ENCODE peak calls at places on chromosome 10, in ten cellular contexts. N is transverse colon, A is ovary, Q is IMR-90, X is body of pancreas, L is spleen, C is breast epithelium, V is adrenal gland, E is heart left ventricle, R is A549. O is an unnamed sample.
A peak's percentile ranks its signal among the peaks of the same experiment; 100 is the strongest.

GRCh38 chr10:129967579-129968019 is 3.5 kb upstream of the EBF3 start:
- DNase-seq in C (no peak), Q (no peak), N (no peak), A (no peak), X (no peak), R (no peak), V (no peak), E (no peak), L (peak; percentile 55), O (no peak)

GRCh38 chr10:124849111-124849773 is 47.6 kb downstream of the ABRAXAS2 start:
- DNase-seq in L (no peak), C (no peak), R (no peak), E (no peak), A (no peak), V (no peak), Q (no peak), X (no peak), N (no peak), O (no peak)

GRCh38 chr10:52318822-52319464 is 4.9 kb downstream of the DKK1 start:
- DNase-seq in X (no peak), L (no peak), E (no peak), C (no peak), R (peak; percentile 66), Q (peak; percentile 98), A (no peak), N (no peak), V (no peak), O (no peak)

GRCh38 chr10:126993208-126993607 is 88.0 kb downstream of the DOCK1 start:
- DNase-seq in L (no peak), N (no peak), A (no peak), Q (no peak), R (no peak), X (no peak), E (no peak), C (no peak), V (no peak), O (no peak)

GRCh38 chr10:99612167-99612831 is 7.9 kb downstream of the SLC25A28 start:
- DNase-seq in R (peak; percentile 77), A (no peak), X (peak; percentile 30), N (peak; percentile 16), Q (peak; percentile 62), C (no peak), E (no peak), V (no peak), L (no peak), O (no peak)

GRCh38 chr10:73915206-73915851 is 4.4 kb downstream of the PLAU start:
- DNase-seq in X (no peak), C (no peak), V (no peak), L (no peak), A (no peak), N (no peak), E (no peak), Q (no peak), R (no peak), O (no peak)

GRCh38 chr10:88282876-88283275 is 300.2 kb downstream of the RNLS start:
- DNase-seq in X (no peak), E (no peak), C (no peak), Q (no peak), R (no peak), A (no peak), L (no peak), V (no peak), N (no peak), O (no peak)

GRCh38 chr10:71512794-71513379 is 116.2 kb downstream of the CDH23 start:
- DNase-seq in X (peak; percentile 77), V (no peak), L (no peak), R (no peak), E (no peak), Q (no peak), N (no peak), C (peak; percentile 84), A (no peak), O (no peak)

GRCh38 chr10:111455776-111456426 is 379.1 kb downstream of the ADRA2A start:
- DNase-seq in Q (no peak), R (no peak), E (no peak), C (no peak), X (no peak), A (no peak), V (no peak), N (no peak), L (no peak), O (no peak)

GRCh38 chr10:33412261-33413092 is 78.0 kb upstream of the NRP1 start:
- DNase-seq in X (no peak), L (no peak), A (no peak), V (peak; percentile 62), Q (peak; percentile 92), R (no peak), N (no peak), E (no peak), C (no peak), O (peak; percentile 42)

GRCh38 chr10:8596929-8597472 is 542.5 kb downstream of the GATA3 start:
- DNase-seq in N (no peak), R (no peak), A (no peak), Q (no peak), E (no peak), V (no peak), C (no peak), L (no peak), X (no peak), O (no peak)

DNA sequence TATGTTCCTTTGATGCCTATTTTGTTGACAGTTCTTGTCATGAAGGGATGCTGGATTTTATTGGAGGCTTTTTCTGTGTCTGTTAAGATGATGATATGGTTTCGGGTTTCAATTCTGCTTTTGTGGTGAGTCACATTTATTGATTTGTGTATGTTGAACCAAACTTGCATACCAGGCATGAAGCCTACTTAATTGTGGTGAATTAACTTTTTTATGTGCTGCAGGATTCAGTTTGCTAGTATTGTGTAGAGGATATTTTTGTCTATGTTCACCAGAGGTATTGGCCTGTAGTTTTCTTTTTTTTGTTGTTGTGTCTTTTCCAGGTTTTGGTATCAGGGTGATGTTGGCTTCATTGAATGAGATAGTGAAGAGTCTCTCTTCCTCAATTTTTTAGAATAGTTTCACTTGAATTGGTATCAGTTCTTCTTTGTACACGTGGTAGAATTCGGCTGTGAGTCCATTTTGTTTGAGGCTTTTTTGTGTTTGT is 345.9 kb downstream of the KIF20B start:
- DNase-seq in A (no peak), X (no peak), C (no peak), V (no peak), N (no peak), R (no peak), L (no peak), E (no peak), Q (no peak), O (no peak)
- H3K27ac ChIP-seq in A (no peak overlapping the region), X (no peak overlapping the region), C (no peak overlapping the region), V (no peak overlapping the region), N (no peak overlapping the region), R (no peak overlapping the region), L (peak overlapping the region; percentile 4), E (no peak overlapping the region), Q (no peak overlapping the region), O (no peak overlapping the region)

DNA sequence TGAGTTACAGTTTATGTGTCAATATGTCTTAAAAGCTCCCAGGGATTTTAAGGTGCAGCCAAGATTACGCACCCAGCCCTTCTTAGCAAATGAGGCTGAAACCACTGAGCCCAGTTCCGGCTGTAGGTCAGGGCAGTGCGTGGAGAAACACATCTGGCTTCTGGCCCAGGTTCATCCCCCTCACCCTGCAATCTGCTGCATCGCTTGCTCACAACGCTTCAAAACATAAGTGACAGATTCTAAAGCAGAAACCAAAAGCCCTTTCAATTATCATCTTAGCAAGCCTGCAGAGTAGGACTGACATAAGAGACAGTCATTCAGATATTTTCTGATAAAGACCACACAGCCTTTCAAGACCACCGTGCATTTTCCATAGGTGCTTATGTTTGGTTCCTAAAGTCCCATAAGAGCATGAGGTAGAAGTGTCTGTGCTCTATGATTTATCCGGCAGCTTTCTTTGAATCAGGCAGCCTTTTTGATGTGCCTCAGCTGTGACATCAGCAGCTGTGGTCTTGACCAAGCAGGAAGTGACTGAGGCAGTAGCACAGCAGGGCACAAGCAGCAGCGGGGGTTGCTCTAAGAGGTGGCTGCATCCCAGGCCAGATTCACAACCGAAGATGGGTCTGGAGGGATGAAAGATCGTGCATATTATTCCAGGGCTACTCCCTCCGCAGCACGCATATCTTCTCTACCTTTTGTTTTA is 72.1 kb upstream of the LYZL2 start:
- DNase-seq in A (peak; percentile 13), Q (peak; percentile 75), E (no peak), L (peak; percentile 90), R (no peak), C (no peak), N (peak; percentile 69), X (peak; percentile 17), V (no peak), O (no peak)
- TF ChIP-seq POLR2A in A (no peak), Q (no peak), E (no peak), L (no peak), R (no peak), C (no peak), N (no peak), X (no peak), V (no peak), O (no peak)

DNA sequence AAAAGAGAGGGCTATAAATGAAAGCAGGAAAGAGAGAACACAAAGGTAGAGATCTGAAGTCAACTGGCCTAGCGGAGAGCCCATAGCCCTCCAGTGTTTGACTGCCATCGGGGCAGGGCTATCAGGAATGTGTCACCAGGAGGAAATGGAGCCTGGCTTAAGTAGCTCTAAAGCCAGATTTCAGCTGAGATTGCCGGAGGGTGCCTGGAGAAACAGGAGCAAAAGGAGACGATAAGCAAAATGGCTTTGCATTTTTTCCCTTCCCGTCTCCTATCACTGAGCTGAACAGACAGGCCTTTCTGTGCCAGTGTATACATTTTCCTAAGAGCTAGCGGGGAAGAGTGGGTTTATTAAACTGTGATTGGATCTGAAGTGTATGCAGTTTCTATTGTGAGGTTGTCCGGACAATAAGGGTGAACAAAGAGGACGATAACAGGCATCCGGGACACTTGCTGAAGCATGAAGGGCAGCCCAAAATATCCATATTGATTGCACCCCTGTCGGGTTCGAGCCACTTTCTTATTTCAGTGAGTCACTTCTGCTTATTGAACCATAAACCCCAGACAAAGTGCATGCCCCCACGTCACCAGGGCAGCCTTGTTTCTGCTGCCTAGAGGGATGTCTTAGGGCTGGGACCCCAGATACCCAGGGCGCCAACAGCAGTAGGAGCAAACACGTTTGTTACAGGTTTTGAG is 175.5 kb upstream of the LYZL1 start:
- DNase-seq in X (no peak), A (no peak), Q (no peak), C (no peak), R (no peak), E (no peak), V (no peak), N (no peak), L (no peak), O (no peak)
- H3K27ac ChIP-seq in X (no peak overlapping the region), A (no peak overlapping the region), Q (no peak overlapping the region), C (no peak overlapping the region), R (no peak overlapping the region), E (no peak overlapping the region), V (no peak overlapping the region), N (no peak overlapping the region), L (no peak overlapping the region), O (no peak overlapping the region)

DNA sequence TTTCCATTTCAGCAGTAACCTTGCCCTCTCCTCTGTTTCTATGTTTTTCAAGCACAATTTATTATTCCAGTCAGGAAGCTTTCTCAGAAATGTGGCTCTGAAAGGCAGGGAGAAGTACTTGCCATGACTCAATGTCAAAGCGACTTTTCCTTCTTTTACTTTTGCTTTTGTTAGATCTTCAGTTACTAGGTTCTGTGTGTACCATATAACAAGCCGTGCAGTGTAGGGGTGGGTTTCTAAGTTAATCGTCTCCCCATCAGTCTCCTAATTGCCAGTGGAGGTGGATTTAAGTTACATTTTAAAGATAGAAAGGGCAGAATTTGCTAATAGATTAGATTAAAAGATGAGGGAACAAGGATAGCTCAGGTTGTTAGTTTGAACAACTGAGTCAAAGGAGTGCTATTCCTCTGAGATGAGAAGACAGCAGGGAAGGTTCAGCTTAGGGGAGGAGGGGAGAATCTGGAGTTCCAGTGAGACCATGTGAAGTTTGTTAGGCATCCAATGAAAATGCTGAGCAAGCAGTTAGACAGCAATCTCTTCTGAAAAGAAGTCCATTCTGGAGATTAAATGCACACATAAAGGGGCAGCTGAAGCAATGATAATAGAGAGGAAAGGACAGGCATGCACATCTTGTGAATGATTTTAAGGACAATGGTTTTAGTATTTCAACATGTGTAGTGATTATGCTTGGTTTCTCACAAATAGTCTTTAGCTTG is 89.9 kb upstream of the GHITM start:
- DNase-seq in R (no peak), A (no peak), X (no peak), V (no peak), L (no peak), N (no peak), Q (no peak), C (no peak), E (no peak), O (no peak)
- TF ChIP-seq POLR2A in R (no peak), A (no peak), X (no peak), V (no peak), L (no peak), N (no peak), Q (no peak), C (no peak), E (no peak), O (no peak)

O was measured in upper lobe of left lung.